ENCODE peak calls at places on chromosomes 7 and 10, in nine cellular contexts. T, A, Y, S, D, O, G, F and Q are unnamed samples.

GRCh38 chr7:24442170-24442777 is 131.0 kb upstream of the PALS2 start:
- DNase-seq in T (peak; percentile 39), A (no peak), Y (no peak), S (no peak), D (no peak), O (no peak), G (no peak), F (no peak), Q (no peak)

GRCh38 chr10:115001506-115002381 is 63.7 kb downstream of the TRUB1 start:
- DNase-seq in T (no peak), A (no peak), Y (no peak), S (no peak), D (no peak), O (no peak), G (no peak), F (no peak), Q (no peak)

GRCh38 chr10:117536359-117536861 is 6.1 kb upstream of the EMX2 start:
- DNase-seq in T (no peak), A (no peak), Y (no peak), S (no peak), D (no peak), O (no peak), G (no peak), F (no peak), Q (no peak)

GRCh38 chr7:4814463-4814862 is 39.0 kb downstream of the AP5Z1 start:
- DNase-seq in T (no peak), A (no peak), Y (no peak), S (no peak), D (no peak), O (peak; percentile 59), G (no peak), F (no peak), Q (no peak)

GRCh38 chr10:97046426-97047072 is 139.2 kb downstream of the SLIT1 start:
- DNase-seq in T (no peak), A (no peak), Y (no peak), S (no peak), D (no peak), O (no peak), G (no peak), F (no peak), Q (no peak)

GRCh38 chr7:10677668-10678232 is 295.9 kb upstream of the PHF14 start:
- DNase-seq in T (no peak), A (no peak), Y (no peak), S (no peak), D (no peak), O (no peak), G (no peak), F (no peak), Q (no peak)

GRCh38 chr10:33377658-33378025 is 43.2 kb upstream of the NRP1 start:
- DNase-seq in T (no peak), A (no peak), Y (peak; percentile 22), S (no peak), D (no peak), O (no peak), G (no peak), F (no peak), Q (no peak)

GRCh38 chr10:16987976-16988610 is 141.5 kb downstream of the CUBN start:
- DNase-seq in T (no peak), A (peak; percentile 12), Y (no peak), S (no peak), D (no peak), O (no peak), G (no peak), F (no peak), Q (no peak)

GRCh38 chr7:55111007-55111406 is 92.2 kb downstream of the EGFR start:
- DNase-seq in T (no peak), A (no peak), Y (peak; percentile 79), S (no peak), D (no peak), O (no peak), G (no peak), F (no peak), Q (no peak)

GRCh38 chr7:8213381-8213780 is 48.6 kb downstream of the ICA1 start:
- DNase-seq in T (no peak), A (no peak), Y (no peak), S (no peak), D (no peak), O (no peak), G (no peak), F (no peak), Q (no peak)

GRCh38 chr7:8212638-8213037 is 49.3 kb downstream of the ICA1 start:
- DNase-seq in T (no peak), A (no peak), Y (no peak), S (no peak), D (no peak), O (peak; percentile 76), G (no peak), F (no peak), Q (no peak)

GRCh38 chr7:8216291-8216690 is 45.7 kb downstream of the ICA1 start:
- DNase-seq in T (no peak), A (no peak), Y (no peak), S (no peak), D (no peak), O (no peak), G (no peak), F (no peak), Q (no peak)

GRCh38 chr7:8215648-8216047 is 46.3 kb downstream of the ICA1 start:
- DNase-seq in T (no peak), A (no peak), Y (no peak), S (no peak), D (no peak), O (no peak), G (no peak), F (no peak), Q (no peak)

DNA sequence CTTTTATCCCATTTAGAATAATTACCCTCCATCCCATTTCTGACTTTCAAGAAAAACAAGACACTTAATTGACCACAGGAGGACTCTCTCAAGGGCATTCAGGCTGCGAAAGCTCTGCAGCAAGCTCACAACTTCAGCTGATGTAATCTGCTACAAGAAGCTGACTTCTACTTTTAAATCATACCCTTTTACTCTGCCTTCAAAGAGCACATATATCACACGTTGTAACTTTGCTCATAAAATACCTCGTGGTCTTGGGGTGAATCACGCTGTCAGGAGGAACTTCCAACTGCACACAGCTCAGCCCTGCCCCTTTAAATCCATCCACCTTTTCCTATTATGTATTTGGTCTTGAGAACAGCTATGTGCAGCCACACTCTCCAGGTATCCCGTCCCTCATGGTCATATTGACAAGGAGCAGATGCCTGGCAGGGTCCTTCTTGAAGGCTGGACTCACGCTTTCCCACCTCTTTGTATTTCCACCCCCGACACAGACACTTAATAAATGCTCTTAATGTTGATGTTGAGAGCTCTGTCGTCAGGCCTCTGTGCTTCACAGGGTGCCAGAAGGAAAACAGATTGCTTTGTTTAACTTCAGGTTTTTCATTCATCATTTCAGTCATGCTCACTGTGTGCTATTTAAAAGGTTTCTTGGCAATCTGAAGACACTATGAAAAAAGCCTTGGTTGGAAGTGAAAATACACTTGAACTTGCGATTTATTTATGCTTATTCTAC is 47.6 kb downstream of the ICA1 start:
- DNase-seq in T (no peak), A (no peak), Y (no peak), S (no peak), D (no peak), O (no peak), G (peak; percentile 47), F (no peak), Q (no peak)
- H3K27ac ChIP-seq in T (peak overlapping the region; percentile 52), A (no peak overlapping the region), Y (no peak overlapping the region), S (no peak overlapping the region), D (no peak overlapping the region), O (no peak overlapping the region), G (no peak overlapping the region), F (no peak overlapping the region), Q (no peak overlapping the region)

DNA sequence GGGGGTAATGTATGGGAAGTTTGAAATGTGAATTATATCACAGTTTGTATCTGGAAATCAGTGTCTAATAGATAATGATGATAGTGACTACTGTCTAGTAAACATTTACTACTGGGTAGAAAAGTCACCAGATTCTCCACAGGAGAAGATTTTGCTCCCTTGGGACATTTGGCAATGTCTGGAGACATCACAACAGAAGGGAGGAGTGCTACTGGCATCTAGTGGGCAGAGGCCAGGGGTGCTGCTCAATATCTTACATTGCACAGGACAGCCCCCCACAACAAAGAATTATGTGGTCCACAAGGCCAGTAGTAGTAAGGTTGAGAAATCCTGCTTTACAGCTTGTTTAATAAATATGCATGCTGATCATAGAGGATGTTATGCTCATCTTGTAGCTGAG is 92.3 kb upstream of the PRPS1L1 start:
- DNase-seq in T (no peak), A (no peak), Y (no peak), S (no peak), D (no peak), O (no peak), G (no peak), F (no peak), Q (no peak)
- TF ChIP-seq CTCF in T (no peak), A (peak; percentile 21), Y (peak; percentile 54), S (no peak), D (no peak), O (no peak), G (peak; percentile 10), F (peak; percentile 48), Q (no peak)

GRCh38 chr7:30869794-30870491 is 41.7 kb upstream of the AQP1 start:
- DNase-seq in T (peak; percentile 45), A (no peak), Y (no peak), S (no peak), D (no peak), O (no peak), G (no peak), F (peak; percentile 54), Q (no peak)
- H3K27ac ChIP-seq in T (peak overlapping the region; percentile 1), A (no peak overlapping the region), Y (no peak overlapping the region), S (no peak overlapping the region), D (no peak overlapping the region), O (no peak overlapping the region), G (peak overlapping the region; percentile 28), F (peak overlapping the region; percentile 62), Q (no peak overlapping the region)

GRCh38 chr7:9071160-9071762 is 637.9 kb downstream of the NXPH1 start:
- DNase-seq in T (no peak), A (no peak), Y (no peak), S (no peak), D (no peak), O (no peak), G (no peak), F (no peak), Q (no peak)
- TF ChIP-seq CTCF in T (no peak), A (no peak), Y (no peak), S (no peak), D (no peak), O (no peak), G (no peak), F (no peak), Q (no peak)